ENCODE peak calls at places on chromosomes 1 and 21, in ten cellular contexts. K, I, T, L, J, F, Q, A, U and S are unnamed samples.

GRCh38 chr1:167629681-167630567 is at the start of gene RCSD1:
- DNase-seq in K (peak; percentile 39), I (no peak), T (peak; percentile 79), L (no peak), J (no peak), F (peak; percentile 80), Q (peak; percentile 29), A (peak; percentile 58), U (peak; percentile 74), S (no peak)

GRCh38 chr1:22388666-22389455 is 62.8 kb upstream of the ZBTB40 start:
- DNase-seq in K (no peak), I (no peak), T (no peak), L (no peak), J (peak; percentile 40), F (no peak), Q (no peak), A (no peak), U (no peak), S (no peak)

GRCh38 chr1:59553381-59553780 is 256.5 kb downstream of the FGGY start:
- DNase-seq in K (no peak), I (peak; percentile 27), T (no peak), L (no peak), J (no peak), F (no peak), Q (no peak), A (no peak), U (no peak), S (no peak)

GRCh38 chr1:8197493-8198282 is 120.2 kb upstream of the SLC45A1 start:
- DNase-seq in K (no peak), I (peak; percentile 97), T (no peak), L (no peak), J (peak; percentile 84), F (peak; percentile 64), Q (no peak), A (peak; percentile 51), U (peak; percentile 54), S (peak; percentile 65)

GRCh38 chr1:4847731-4848130 is 193.3 kb downstream of the AJAP1 start:
- DNase-seq in K (no peak), I (no peak), T (no peak), L (no peak), J (no peak), F (no peak), Q (no peak), A (no peak), U (no peak), S (no peak)

GRCh38 chr1:182781849-182782586 is 7.6 kb upstream of the NPL start:
- DNase-seq in K (peak; percentile 55), I (peak; percentile 31), T (peak; percentile 81), L (peak; percentile 80), J (peak; percentile 76), F (peak; percentile 84), Q (peak; percentile 78), A (peak; percentile 75), U (peak; percentile 69), S (peak; percentile 68)

GRCh38 chr1:43521078-43521477 is 9.6 kb upstream of the PTPRF start:
- DNase-seq in K (no peak), I (no peak), T (no peak), L (peak; percentile 45), J (no peak), F (no peak), Q (no peak), A (no peak), U (no peak), S (no peak)

GRCh38 chr1:1331068-1331965 is at the start of gene TAS1R3:
- DNase-seq in K (no peak), I (no peak), T (no peak), L (no peak), J (peak; percentile 61), F (no peak), Q (no peak), A (no peak), U (no peak), S (peak; percentile 60)

GRCh38 chr1:31572323-31573104 is 3.8 kb upstream of the TINAGL1 start:
- DNase-seq in K (no peak), I (peak; percentile 50), T (no peak), L (no peak), J (no peak), F (no peak), Q (no peak), A (no peak), U (no peak), S (no peak)

GRCh38 chr1:164613176-164613575 is 54.2 kb downstream of the PBX1 start:
- DNase-seq in K (no peak), I (no peak), T (no peak), L (no peak), J (peak; percentile 47), F (no peak), Q (no peak), A (no peak), U (no peak), S (peak; percentile 81)

GRCh38 chr1:84299536-84300260 is 1.8 kb upstream of the SAMD13 start:
- DNase-seq in K (no peak), I (peak; percentile 18), T (no peak), L (no peak), J (no peak), F (no peak), Q (no peak), A (no peak), U (no peak), S (no peak)

GRCh38 chr1:179230251-179230650 is 774 bp upstream of the ABL2 start:
- DNase-seq in K (no peak), I (peak; percentile 86), T (no peak), L (no peak), J (no peak), F (no peak), Q (no peak), A (no peak), U (no peak), S (no peak)

GRCh38 chr21:38460171-38460742 is 38.0 kb downstream of the ERG start:
- DNase-seq in K (no peak), I (peak; percentile 12), T (no peak), L (no peak), J (no peak), F (no peak), Q (no peak), A (no peak), U (no peak), S (no peak)

GRCh38 chr1:32239790-32240139 is 7.3 kb upstream of the FAM167B start:
- DNase-seq in K (no peak), I (no peak), T (peak; percentile 49), L (no peak), J (peak; percentile 65), F (peak; percentile 54), Q (no peak), A (no peak), U (peak; percentile 18), S (no peak)

GRCh38 chr1:196143602-196144342 is 464.5 kb downstream of the KCNT2 start:
- DNase-seq in K (no peak), I (no peak), T (no peak), L (no peak), J (no peak), F (no peak), Q (peak; percentile 27), A (no peak), U (no peak), S (no peak)

GRCh38 chr1:178539291-178539690 is 26.4 kb downstream of the TEX35 start:
- DNase-seq in K (no peak), I (no peak), T (no peak), L (no peak), J (no peak), F (no peak), Q (no peak), A (no peak), U (no peak), S (no peak)

GRCh38 chr1:23727362-23727811 is 15.9 kb upstream of the ELOA start:
- DNase-seq in K (no peak), I (peak; percentile 91), T (no peak), L (peak; percentile 83), J (peak; percentile 65), F (peak; percentile 83), Q (no peak), A (peak; percentile 68), U (peak; percentile 63), S (no peak)

GRCh38 chr1:203286161-203286984 is 18.9 kb upstream of the BTG2 start:
- DNase-seq in K (no peak), I (no peak), T (peak; percentile 36), L (no peak), J (no peak), F (no peak), Q (no peak), A (no peak), U (no peak), S (peak; percentile 76)
- H3K4me1 ChIP-seq in K (peaks cover 52% of the 10 kb centered on the region), I (peaks cover 9% of the 10 kb centered on the region), T (peaks cover 68% of the 10 kb centered on the region), L (peaks cover 68% of the 10 kb centered on the region), J (peaks cover 28% of the 10 kb centered on the region), F (peaks cover 89% of the 10 kb centered on the region), Q (peaks cover 21% of the 10 kb centered on the region), A (peaks cover 90% of the 10 kb centered on the region), U (peaks cover 93% of the 10 kb centered on the region), S (peaks cover 55% of the 10 kb centered on the region)

DNA sequence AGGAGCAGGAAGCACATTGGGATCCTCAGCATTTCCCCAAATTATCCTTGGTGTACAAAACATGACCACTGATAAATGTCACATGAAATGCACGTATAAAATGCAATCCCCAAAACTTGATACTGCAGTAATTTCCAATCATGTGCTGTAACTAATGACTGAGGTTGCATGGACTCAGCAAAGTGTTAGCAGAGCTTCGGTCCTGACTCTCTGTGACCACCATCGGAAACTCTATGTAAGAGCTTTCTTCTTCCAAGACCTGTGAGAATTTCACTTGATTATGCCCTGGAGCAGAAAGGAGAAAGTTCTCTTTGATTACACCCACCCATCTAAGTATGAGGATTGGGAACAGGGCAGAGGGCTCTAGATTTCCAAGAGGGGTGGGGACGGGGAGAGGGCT is 908 bp downstream of the CD53 start:
- DNase-seq in K (no peak), I (no peak), T (no peak), L (no peak), J (no peak), F (no peak), Q (no peak), A (no peak), U (no peak), S (no peak)
- H3K4me1 ChIP-seq in K (peaks cover 29% of the 10 kb centered on the region), I (no peaks in the 10 kb centered on the region), T (no peaks in the 10 kb centered on the region), L (no peaks in the 10 kb centered on the region), J (no peaks in the 10 kb centered on the region), F (no peaks in the 10 kb centered on the region), Q (no peaks in the 10 kb centered on the region), A (no peaks in the 10 kb centered on the region), U (no peaks in the 10 kb centered on the region), S (peaks cover 2% of the 10 kb centered on the region)

GRCh38 chr21:18954415-18954972 is 550.9 kb upstream of the TMPRSS15 start:
- DNase-seq in K (no peak), I (no peak), T (peak; percentile 8), L (no peak), J (no peak), F (no peak), Q (no peak), A (no peak), U (no peak), S (no peak)

GRCh38 chr21:18951291-18952038 is 547.9 kb upstream of the TMPRSS15 start:
- DNase-seq in K (no peak), I (no peak), T (peak; percentile 82), L (no peak), J (peak; percentile 14), F (no peak), Q (peak; percentile 44), A (no peak), U (no peak), S (no peak)

GRCh38 chr21:18950045-18950740 is 546.6 kb upstream of the TMPRSS15 start:
- DNase-seq in K (no peak), I (no peak), T (no peak), L (no peak), J (no peak), F (no peak), Q (no peak), A (no peak), U (no peak), S (no peak)
- H3K4me1 ChIP-seq in K (no peaks in the 10 kb centered on the region), I (no peaks in the 10 kb centered on the region), T (peaks cover 5% of the 10 kb centered on the region), L (no peaks in the 10 kb centered on the region), J (no peaks in the 10 kb centered on the region), F (no peaks in the 10 kb centered on the region), Q (no peaks in the 10 kb centered on the region), A (no peaks in the 10 kb centered on the region), U (no peaks in the 10 kb centered on the region), S (no peaks in the 10 kb centered on the region)

GRCh38 chr1:226001088-226001487 is 1.9 kb upstream of the SDE2 start:
- DNase-seq in K (no peak), I (no peak), T (no peak), L (no peak), J (no peak), F (no peak), Q (no peak), A (no peak), U (no peak), S (no peak)
- H3K4me1 ChIP-seq in K (peaks cover 47% of the 10 kb centered on the region), I (peaks cover 7% of the 10 kb centered on the region), T (peaks cover 29% of the 10 kb centered on the region), L (peaks cover 64% of the 10 kb centered on the region), J (peaks cover 22% of the 10 kb centered on the region), F (peaks cover 29% of the 10 kb centered on the region), Q (peaks cover 33% of the 10 kb centered on the region), A (peaks cover 70% of the 10 kb centered on the region), U (peaks cover 64% of the 10 kb centered on the region), S (peaks cover 30% of the 10 kb centered on the region)